ENCODE peak calls at places on chromosomes 11 and 22, in five cellular contexts. B, D, T, G and Q are unnamed samples.

GRCh38 chr11:115636686-115637555 is 132.7 kb upstream of the CADM1 start:
- DNase-seq in B (no peak), D (no peak), T (no peak), G (no peak), Q (no peak)

GRCh38 chr11:61731956-61732675 is 20.3 kb upstream of the MYRF start:
- DNase-seq in B (peak; percentile 37), D (no peak), T (no peak), G (no peak), Q (no peak)

GRCh38 chr11:834371-835316 is 1.9 kb downstream of the CD151 start:
- DNase-seq in B (no peak), D (peak; percentile 64), T (peak; percentile 64), G (no peak), Q (no peak)

GRCh38 chr11:6259638-6260019 is at the start of gene CCKBR:
- DNase-seq in B (peak; percentile 72), D (no peak), T (no peak), G (no peak), Q (no peak)

GRCh38 chr11:99148352-99148751 is 127.6 kb downstream of the CNTN5 start:
- DNase-seq in B (no peak), D (no peak), T (no peak), G (no peak), Q (no peak)

GRCh38 chr22:37549704-37550059 is 10.6 kb upstream of the CDC42EP1 start:
- DNase-seq in B (no peak), D (peak; percentile 54), T (peak; percentile 52), G (no peak), Q (no peak)

GRCh38 chr22:17429516-17429915 is 60.3 kb downstream of the CECR2 start:
- DNase-seq in B (no peak), D (no peak), T (no peak), G (no peak), Q (no peak)

GRCh38 chr11:73270855-73271477 is 1.2 kb upstream of the P2RY6 start:
- DNase-seq in B (no peak), D (no peak), T (no peak), G (no peak), Q (no peak)

GRCh38 chr11:63871962-63872832 is 33.3 kb downstream of the MARK2 start:
- DNase-seq in B (peak; percentile 67), D (peak; percentile 91), T (peak; percentile 96), G (peak; percentile 9), Q (peak; percentile 49)

GRCh38 chr11:925158-925495 is 543 bp upstream of the AP2A2 start:
- DNase-seq in B (peak; percentile 52), D (no peak), T (no peak), G (no peak), Q (no peak)

GRCh38 chr11:2777396-2777795 is 77.6 kb upstream of the KCNQ1OT1 start:
- DNase-seq in B (no peak), D (no peak), T (peak; percentile 23), G (no peak), Q (no peak)

GRCh38 chr11:69089258-69089657 is 40.5 kb downstream of the TPCN2 start:
- DNase-seq in B (no peak), D (peak; percentile 79), T (peak; percentile 83), G (no peak), Q (no peak)

GRCh38 chr11:19972637-19973036 is 187.6 kb downstream of the DBX1 start:
- DNase-seq in B (no peak), D (no peak), T (no peak), G (no peak), Q (no peak)

GRCh38 chr11:95385577-95385976 is 154.6 kb upstream of the SESN3 start:
- DNase-seq in B (no peak), D (no peak), T (no peak), G (no peak), Q (no peak)
- TF ChIP-seq CTCF in B (no peak), D (no peak), T (no peak), G (no peak), Q (no peak)

DNA sequence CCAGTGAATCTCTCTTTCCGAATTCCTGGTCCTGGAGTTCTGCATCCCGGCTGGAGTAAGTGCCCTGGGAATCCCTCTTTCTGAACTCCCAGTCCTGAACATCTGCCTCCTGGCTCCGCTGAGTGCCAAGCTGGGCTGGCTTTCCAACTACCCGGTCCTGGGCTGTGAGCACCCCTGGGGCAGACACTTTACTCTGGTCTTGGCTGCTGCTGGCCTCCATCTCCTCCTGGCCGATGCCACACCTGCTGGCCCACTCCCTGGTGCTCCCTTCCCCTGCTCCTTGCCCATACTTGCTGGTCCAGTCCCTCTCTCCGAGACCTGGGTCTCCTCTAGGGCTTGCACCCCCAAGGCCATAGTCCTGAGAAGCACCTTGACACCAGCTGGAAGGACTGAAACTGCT is 14.7 kb downstream of the TNKS1BP1 start:
- DNase-seq in B (no peak), D (no peak), T (no peak), G (no peak), Q (no peak)
- H3K4me3 ChIP-seq in B (no peak overlapping the region), D (no peak overlapping the region), T (no peak overlapping the region), G (no peak overlapping the region), Q (no peak overlapping the region)

GRCh38 chr22:47390026-47390970 is 627.8 kb downstream of the TBC1D22A start:
- DNase-seq in B (no peak), D (no peak), T (no peak), G (no peak), Q (no peak)
- TF ChIP-seq CTCF in B (no peak), D (no peak), T (no peak), G (no peak), Q (no peak)

GRCh38 chr22:32177221-32177765 is 18.2 kb upstream of the C22orf42 start:
- DNase-seq in B (peak; percentile 35), D (no peak), T (no peak), G (no peak), Q (no peak)
- H3K4me3 ChIP-seq in B (no peak overlapping the region), D (no peak overlapping the region), T (no peak overlapping the region), G (no peak overlapping the region), Q (no peak overlapping the region)

GRCh38 chr11:5129457-5129877 is 8.7 kb downstream of the OR52A5 start:
- DNase-seq in B (no peak), D (no peak), T (peak; percentile 15), G (no peak), Q (no peak)

GRCh38 chr11:5125221-5125620 is 12.9 kb downstream of the OR52A5 start:
- DNase-seq in B (no peak), D (no peak), T (no peak), G (no peak), Q (no peak)

GRCh38 chr11:5118893-5119292 is 19.3 kb downstream of the OR52A5 start:
- DNase-seq in B (no peak), D (no peak), T (no peak), G (no peak), Q (no peak)

DNA sequence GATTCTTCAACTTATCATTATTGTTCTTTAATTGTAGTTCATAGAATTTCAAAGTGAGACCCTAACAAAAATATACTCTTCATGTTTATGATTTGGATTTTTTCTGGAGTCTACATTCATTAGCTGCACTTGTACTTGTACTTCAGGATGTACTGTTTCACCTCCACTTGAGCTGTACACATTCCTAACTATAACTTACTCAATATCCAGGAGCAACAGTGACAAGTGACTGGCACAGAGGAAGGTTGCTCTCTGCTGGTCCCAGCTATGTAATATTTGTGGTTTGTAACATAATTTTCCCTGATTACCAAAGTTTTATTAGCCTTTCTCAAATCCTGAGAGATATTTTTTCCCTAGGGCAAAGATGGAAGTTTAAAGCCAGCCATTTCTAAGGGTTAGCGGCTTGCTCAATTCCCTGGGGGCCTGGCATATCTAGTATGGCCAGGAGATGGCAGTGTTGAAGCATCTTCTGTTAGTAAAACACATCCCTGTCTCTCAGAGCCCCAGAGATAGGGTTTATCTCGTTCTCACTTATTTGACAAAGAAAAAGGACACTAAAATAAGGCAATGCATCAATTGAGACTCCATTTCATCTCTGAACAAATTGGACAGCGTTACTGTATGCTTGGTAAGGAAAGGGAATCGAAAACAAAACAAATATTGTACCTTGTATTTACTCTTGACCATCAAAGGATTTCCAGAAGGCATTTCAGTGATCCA is 14.2 kb downstream of the OR52A5 start:
- DNase-seq in B (peak; percentile 87), D (peak; percentile 77), T (peak; percentile 87), G (peak; percentile 17), Q (peak; percentile 1)
- TF ChIP-seq CTCF in B (peak; percentile 97), D (peak; percentile 89), T (peak; percentile 77), G (peak; percentile 71), Q (peak; percentile 83)

GRCh38 chr11:10386361-10386760 is 68.7 kb upstream of the AMPD3 start:
- DNase-seq in B (no peak), D (no peak), T (no peak), G (no peak), Q (no peak)
- H3K4me3 ChIP-seq in B (no peak overlapping the region), D (no peak overlapping the region), T (no peak overlapping the region), G (no peak overlapping the region), Q (no peak overlapping the region)

GRCh38 chr11:27064086-27064485 is 23.5 kb downstream of the BBOX1 start:
- DNase-seq in B (no peak), D (no peak), T (no peak), G (no peak), Q (no peak)
- TF ChIP-seq CTCF in B (no peak), D (no peak), T (no peak), G (no peak), Q (no peak)